ENCODE peak calls at places on chromosomes 6 and 20, in ten cellular contexts. Z, V, H, L, N, Q, S, B, I and D are unnamed samples.

GRCh38 chr6:12010635-12011275 is 1.4 kb upstream of the HIVEP1 start:
- DNase-seq in Z (peak; percentile 41), V (no peak), H (peak; percentile 68), L (peak; percentile 61), N (peak; percentile 47), Q (peak; percentile 77), S (peak; percentile 76), B (peak; percentile 61), I (no peak), D (peak; percentile 65)

GRCh38 chr6:96812077-96812703 is 25.1 kb downstream of the GPR63 start:
- DNase-seq in Z (no peak), V (peak; percentile 47), H (no peak), L (no peak), N (peak; percentile 26), Q (no peak), S (no peak), B (no peak), I (no peak), D (no peak)

GRCh38 chr20:61886721-61887658 is 178.7 kb downstream of the TAF4 start:
- DNase-seq in Z (peak; percentile 69), V (peak; percentile 43), H (peak; percentile 65), L (peak; percentile 16), N (peak; percentile 31), Q (peak; percentile 47), S (peak; percentile 74), B (no peak), I (peak; percentile 14), D (peak; percentile 77)

GRCh38 chr6:16136536-16137450 is 7.9 kb downstream of the MYLIP start:
- DNase-seq in Z (no peak), V (peak; percentile 70), H (no peak), L (peak; percentile 85), N (peak; percentile 65), Q (no peak), S (no peak), B (no peak), I (peak; percentile 22), D (no peak)

GRCh38 chr6:168302534-168302933 is 17.0 kb downstream of the DACT2 start:
- DNase-seq in Z (no peak), V (peak; percentile 33), H (no peak), L (no peak), N (no peak), Q (no peak), S (peak; percentile 93), B (no peak), I (no peak), D (no peak)

GRCh38 chr20:8557711-8558110 is 425.6 kb downstream of the PLCB1 start:
- DNase-seq in Z (no peak), V (peak; percentile 51), H (no peak), L (peak; percentile 34), N (peak; percentile 80), Q (no peak), S (no peak), B (no peak), I (no peak), D (no peak)

GRCh38 chr6:121033091-121033490 is 301.2 kb downstream of the TBC1D32 start:
- DNase-seq in Z (no peak), V (no peak), H (no peak), L (no peak), N (no peak), Q (no peak), S (no peak), B (no peak), I (no peak), D (no peak)

GRCh38 chr6:118660218-118660569 is 8.8 kb upstream of the CEP85L start:
- DNase-seq in Z (no peak), V (peak; percentile 28), H (no peak), L (no peak), N (peak; percentile 24), Q (no peak), S (peak; percentile 73), B (no peak), I (peak; percentile 39), D (peak; percentile 47)

GRCh38 chr6:146546440-146546839 is 2.8 kb downstream of the RAB32 start:
- DNase-seq in Z (no peak), V (peak; percentile 86), H (no peak), L (peak; percentile 76), N (peak; percentile 92), Q (no peak), S (no peak), B (no peak), I (no peak), D (no peak)

GRCh38 chr20:24572862-24573261 is 103.4 kb downstream of the SYNDIG1 start:
- DNase-seq in Z (no peak), V (no peak), H (no peak), L (no peak), N (no peak), Q (no peak), S (no peak), B (no peak), I (no peak), D (no peak)

GRCh38 chr6:100965069-100965468 is 83.9 kb upstream of the ASCC3 start:
- DNase-seq in Z (no peak), V (no peak), H (no peak), L (no peak), N (no peak), Q (no peak), S (no peak), B (no peak), I (no peak), D (no peak)

DNA sequence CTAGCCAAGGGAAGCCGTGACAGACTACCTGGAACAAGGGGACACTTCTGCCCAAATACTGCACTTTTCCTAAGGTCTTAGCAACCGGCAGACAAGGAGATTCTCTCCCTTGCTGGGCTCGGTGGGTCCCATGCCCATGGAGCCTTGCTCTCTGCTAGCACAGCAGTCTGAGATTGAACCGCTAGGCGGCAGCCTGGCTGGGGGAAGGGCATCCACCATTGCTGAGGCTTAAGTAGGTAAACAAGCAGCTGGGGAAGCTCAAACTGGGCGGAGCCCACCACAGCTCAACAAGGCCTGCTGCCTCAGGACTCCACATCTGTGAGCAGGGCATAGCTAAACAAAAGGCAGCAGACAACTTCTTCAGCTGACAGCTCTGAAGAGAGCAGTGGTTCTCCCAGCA is 87.8 kb upstream of the ASCC3 start:
- DNase-seq in Z (no peak), V (no peak), H (no peak), L (no peak), N (no peak), Q (no peak), S (no peak), B (no peak), I (no peak), D (no peak)
- TF ChIP-seq CTCF in Z (no peak), V (no peak), H (no peak), L (no peak), N (no peak), Q (no peak), S (no peak), B (no peak), I (no peak), D (no peak)

GRCh38 chr6:33590531-33591198 is 10.6 kb upstream of the BAK1 start:
- DNase-seq in Z (peak; percentile 52), V (no peak), H (no peak), L (peak; percentile 80), N (no peak), Q (peak; percentile 79), S (no peak), B (peak; percentile 27), I (no peak), D (no peak)
- TF ChIP-seq CTCF in Z (no peak), V (no peak), H (no peak), L (no peak), N (no peak), Q (no peak), S (no peak), B (no peak), I (no peak), D (peak; percentile 11)

GRCh38 chr6:26216015-26216885 is 129.0 kb downstream of the HFE start:
- DNase-seq in Z (peak; percentile 98), V (peak; percentile 98), H (peak; percentile 62), L (peak; percentile 95), N (peak; percentile 100), Q (no peak), S (peak; percentile 98), B (peak; percentile 62), I (peak; percentile 65), D (peak; percentile 64)

GRCh38 chr6:26218824-26219223 is 131.6 kb downstream of the HFE start:
- DNase-seq in Z (peak; percentile 58), V (no peak), H (no peak), L (no peak), N (no peak), Q (no peak), S (no peak), B (no peak), I (no peak), D (no peak)

GRCh38 chr6:26215200-26216014 is 128.2 kb downstream of the HFE start:
- DNase-seq in Z (peak; percentile 87), V (peak; percentile 26), H (no peak), L (no peak), N (peak; percentile 27), Q (no peak), S (peak; percentile 61), B (no peak), I (no peak), D (no peak)

GRCh38 chr6:26216886-26217713 is 129.9 kb downstream of the HFE start:
- DNase-seq in Z (peak; percentile 91), V (peak; percentile 88), H (peak; percentile 79), L (peak; percentile 87), N (peak; percentile 90), Q (peak; percentile 87), S (no peak), B (peak; percentile 72), I (peak; percentile 64), D (peak; percentile 90)

DNA sequence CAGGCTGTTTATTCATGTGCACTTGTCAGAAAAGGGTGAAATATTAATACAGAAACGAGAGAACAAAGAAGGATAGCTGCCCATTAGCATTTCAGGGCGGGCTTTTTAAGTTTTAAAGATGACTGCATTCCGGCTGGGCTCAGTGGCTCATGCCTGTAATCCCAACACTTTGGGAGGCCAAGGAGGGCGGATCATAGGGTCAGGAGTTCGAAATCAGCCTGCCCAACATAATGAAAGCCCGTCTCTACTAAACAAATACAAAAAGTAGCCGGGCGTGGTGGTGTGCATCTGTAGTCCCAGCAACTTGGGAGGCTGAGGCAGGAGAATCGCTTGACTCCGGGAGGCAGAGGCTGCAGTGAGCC is 130.5 kb downstream of the HFE start:
- DNase-seq in Z (no peak), V (peak; percentile 30), H (no peak), L (no peak), N (peak; percentile 32), Q (no peak), S (peak; percentile 69), B (no peak), I (no peak), D (no peak)
- TF ChIP-seq CTCF in Z (no peak), V (no peak), H (no peak), L (no peak), N (no peak), Q (no peak), S (no peak), B (no peak), I (no peak), D (no peak)

DNA sequence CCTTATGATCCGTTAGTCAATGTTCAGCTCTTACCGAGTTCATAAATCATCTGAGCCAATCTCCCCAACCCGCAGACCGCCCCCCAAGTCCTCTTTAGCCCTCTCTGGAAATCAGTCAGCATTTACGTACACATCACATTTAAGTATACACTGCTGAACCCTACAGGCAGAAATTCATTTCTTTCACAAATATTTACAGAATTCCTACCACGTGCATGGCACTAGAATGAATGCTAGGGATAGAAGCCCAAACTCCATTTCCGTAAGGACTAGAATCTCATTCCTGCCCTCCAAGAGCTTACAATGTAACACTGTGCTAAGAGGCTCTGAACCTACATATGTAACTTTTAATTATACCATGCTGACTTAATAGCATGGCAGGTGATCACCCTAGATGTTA is 1.8 kb downstream of the OSER1 start:
- DNase-seq in Z (no peak), V (peak; percentile 12), H (no peak), L (no peak), N (no peak), Q (no peak), S (no peak), B (no peak), I (no peak), D (no peak)
- TF ChIP-seq CTCF in Z (no peak), V (no peak), H (no peak), L (no peak), N (no peak), Q (no peak), S (no peak), B (no peak), I (no peak), D (no peak)